ENCODE peak calls at places on chromosomes 3 and 15, in five cellular contexts. L is neuronal stem cell; B is activated CD4-positive, alpha-beta memory T cell treated with anti-CD3 and anti-CD28 coated beads for 36 hours; M is iPS-NIHi11; R is naive thymus-derived CD8-positive, alpha-beta T cell. N is an unnamed sample.

GRCh38 chr3:89690649-89691048 is 583.2 kb downstream of the EPHA3 start:
- DNase-seq in M (peak; percentile 9), R (no peak), B (no peak), L (no peak), N (no peak)

GRCh38 chr3:72319202-72320095 is 528.8 kb downstream of the SHQ1 start:
- DNase-seq in L (no peak), B (no peak), M (no peak), R (no peak), N (no peak)

GRCh38 chr15:82680200-82681102 is 29.2 kb downstream of the AP3B2 start:
- DNase-seq in L (peak; percentile 58), B (peak; percentile 86), M (peak; percentile 97), R (peak; percentile 79), N (peak; percentile 66)

GRCh38 chr15:45795487-45796069 is 160.7 kb downstream of the SQOR start:
- DNase-seq in B (peak; percentile 10), M (peak; percentile 56), L (peak; percentile 70), R (no peak), N (no peak)

GRCh38 chr3:115292677-115293076 is 145.6 kb upstream of the ZBTB20 start:
- DNase-seq in M (no peak), B (no peak), R (no peak), L (no peak), N (no peak)

GRCh38 chr3:23455084-23455483 is 252.0 kb downstream of the UBE2E2 start:
- DNase-seq in L (no peak), M (no peak), B (no peak), R (no peak), N (no peak)

GRCh38 chr3:52085883-52086282 is 29.5 kb upstream of the DUSP7 start:
- DNase-seq in R (peak; percentile 6), L (no peak), M (no peak), B (peak; percentile 16), N (no peak)

GRCh38 chr3:104598848-104599501 is 767.7 kb upstream of the ALCAM start:
- DNase-seq in R (no peak), B (peak; percentile 8), L (no peak), M (no peak), N (no peak)

GRCh38 chr3:82093641-82094040 is 332.2 kb upstream of the GBE1 start:
- DNase-seq in B (no peak), L (no peak), M (no peak), R (no peak), N (no peak)

GRCh38 chr15:98776607-98777281 is 128.4 kb downstream of the IGF1R start:
- DNase-seq in L (no peak), B (peak; percentile 45), M (peak; percentile 45), R (no peak), N (no peak)

GRCh38 chr15:56042982-56043980 is 49.9 kb upstream of the NEDD4 start:
- DNase-seq in L (no peak), R (peak; percentile 61), B (peak; percentile 46), M (no peak), N (peak; percentile 15)

GRCh38 chr3:143315766-143316165 is 196.2 kb downstream of the CHST2 start:
- DNase-seq in R (no peak), M (no peak), L (no peak), B (no peak), N (no peak)

GRCh38 chr3:121757087-121757811 is 7.7 kb upstream of the GOLGB1 start:
- DNase-seq in L (no peak), R (no peak), M (no peak), B (no peak), N (no peak)

N was measured in effector CD8-positive, alpha-beta T cell.